ENCODE peak calls at places on chromosomes 4 and X, in nine cellular contexts. Z, B, Q, D, I, Y, L, F and E are unnamed samples.
A peak's percentile ranks its signal among the peaks of the same experiment; 100 is the strongest.

GRCh38 chr4:10054571-10055041 is 33.3 kb upstream of the SLC2A9 start:
- DNase-seq in Z (no peak), I (no peak), B (no peak), Y (no peak), Q (no peak), L (no peak), D (no peak), F (no peak), E (no peak)

GRCh38 chr4:10316851-10317250 is 140.4 kb downstream of the ZNF518B start:
- DNase-seq in L (no peak), Q (no peak), I (no peak), Z (no peak), B (no peak), F (no peak), D (no peak), Y (no peak), E (no peak)

GRCh38 chrX:68498044-68498507 is 775 bp upstream of the YIPF6 start:
- DNase-seq in B (no peak), Y (no peak), Z (no peak), F (no peak), D (peak; percentile 6), Q (peak; percentile 40), I (no peak), L (no peak), E (no peak)

GRCh38 chr4:128958194-128958593 is 135.1 kb downstream of the SCLT1 start:
- DNase-seq in B (peak; percentile 22), Y (no peak), L (no peak), Q (no peak), F (peak; percentile 3), Z (no peak), D (peak; percentile 7), I (no peak), E (no peak)

GRCh38 chr4:173935622-173936405 is 347.7 kb downstream of the FBXO8 start:
- DNase-seq in L (no peak), D (no peak), Z (no peak), B (peak; percentile 86), Y (no peak), Q (no peak), F (no peak), I (no peak), E (no peak)

GRCh38 chr4:69858683-69859082 is 1.3 kb downstream of the SULT1E1 start:
- DNase-seq in D (no peak), Z (no peak), Y (no peak), L (no peak), I (no peak), F (no peak), Q (no peak), B (peak; percentile 68), E (no peak)

GRCh38 chr4:166252487-166253402 is 379.7 kb downstream of the TLL1 start:
- DNase-seq in B (peak; percentile 0), D (no peak), Q (peak; percentile 1), I (no peak), F (no peak), L (no peak), Z (peak; percentile 38), Y (peak; percentile 20), E (no peak)

GRCh38 chrX:9610774-9611392 is 146.0 kb downstream of the TBL1X start:
- DNase-seq in Y (no peak), D (no peak), L (no peak), Q (peak; percentile 22), I (no peak), Z (no peak), F (no peak), B (peak; percentile 15), E (no peak)

GRCh38 chrX:9942086-9942485 is 25.1 kb upstream of the CLDN34 start:
- DNase-seq in F (no peak), L (no peak), D (peak; percentile 87), B (no peak), I (no peak), Q (no peak), Y (no peak), Z (no peak), E (no peak)

GRCh38 chr4:121219222-121219621 is 55.1 kb upstream of the TNIP3 start:
- DNase-seq in Y (no peak), Z (no peak), Q (no peak), D (no peak), I (no peak), F (no peak), L (no peak), B (peak; percentile 74), E (no peak)

GRCh38 chr4:128303986-128304385 is 16.4 kb upstream of the PGRMC2 start:
- DNase-seq in Y (no peak), B (no peak), I (no peak), Z (no peak), Q (no peak), D (no peak), L (no peak), F (no peak), E (no peak)

GRCh38 chr4:83250666-83251065 is 33.9 kb downstream of the COQ2 start:
- DNase-seq in Q (peak; percentile 26), F (no peak), Z (no peak), Y (no peak), I (no peak), L (no peak), B (no peak), D (no peak), E (no peak)

GRCh38 chrX:37904833-37905232 is 57.5 kb upstream of the DYNLT3 start:
- DNase-seq in L (no peak), D (no peak), Z (no peak), Y (no peak), B (no peak), Q (no peak), F (no peak), I (no peak), E (no peak)

GRCh38 chr4:125572601-125573000 is 257.8 kb downstream of the FAT4 start:
- DNase-seq in Z (no peak), D (peak; percentile 4), I (no peak), Q (no peak), B (no peak), Y (no peak), F (no peak), L (no peak), E (no peak)

GRCh38 chr4:109046549-109047171 is 255.8 kb downstream of the COL25A1 start:
- DNase-seq in Y (no peak), B (peak; percentile 69), Z (no peak), Q (peak; percentile 63), L (no peak), D (no peak), I (no peak), F (no peak), E (no peak)

GRCh38 chr4:156475322-156475721 is 496.3 kb downstream of the PDGFC start:
- DNase-seq in B (peak; percentile 82), I (no peak), L (no peak), D (no peak), Z (no peak), Q (peak; percentile 73), Y (no peak), F (no peak), E (no peak)

GRCh38 chrX:71941771-71942170 is 31.1 kb downstream of the NHSL2 start:
- DNase-seq in Y (no peak), D (no peak), B (peak; percentile 74), Z (no peak), L (no peak), I (no peak), Q (peak; percentile 70), F (peak; percentile 44), E (no peak)

DNA sequence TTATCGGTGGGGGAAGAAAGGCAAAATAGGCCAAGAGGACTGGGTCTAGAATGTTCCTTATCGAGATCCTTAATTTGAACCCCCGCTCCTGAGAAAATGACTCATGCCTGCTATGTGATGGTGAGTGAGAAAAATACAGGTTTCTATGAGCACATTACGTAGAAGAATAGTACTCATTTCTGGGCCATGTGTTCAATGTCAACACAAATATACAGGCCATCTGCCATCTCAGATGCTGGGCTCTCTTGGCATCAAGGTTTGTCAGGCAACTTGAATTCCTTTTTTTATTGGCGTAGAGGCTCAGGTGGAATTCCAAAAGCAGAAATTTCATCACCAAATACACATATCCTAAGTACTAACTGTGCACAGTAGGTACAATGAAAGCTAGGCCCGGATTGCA is 81.4 kb upstream of the TRIM2 start:
- DNase-seq in Q (no peak), L (no peak), I (no peak), D (no peak), B (no peak), Z (no peak), F (no peak), Y (no peak), E (no peak)
- TF ChIP-seq CTCF in Q (no peak), L (no peak), I (no peak), D (no peak), B (no peak), Z (no peak), F (no peak), Y (no peak), E (no peak)

DNA sequence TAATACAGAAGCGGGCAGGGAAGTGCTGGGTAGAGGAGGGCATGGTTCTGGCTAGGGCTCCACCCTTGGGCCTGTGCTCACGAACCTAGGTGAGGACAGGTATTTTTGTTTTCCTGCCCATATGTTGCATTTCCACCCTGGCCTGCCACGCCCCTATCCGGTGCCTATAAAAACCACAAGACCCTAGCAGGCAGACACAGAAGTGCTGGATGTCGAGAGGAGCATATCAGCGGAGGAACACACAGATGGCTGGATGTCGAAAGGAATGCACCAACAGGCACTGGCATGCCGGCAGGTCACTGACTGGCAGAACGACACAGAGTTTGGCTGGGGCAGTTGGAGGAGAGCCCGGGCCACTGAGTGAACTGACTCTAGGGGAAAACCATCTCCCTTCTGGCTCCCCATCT is 316.6 kb upstream of the BOD1L1 start:
- DNase-seq in Y (no peak), B (no peak), D (no peak), I (no peak), L (no peak), Q (no peak), Z (no peak), F (peak; percentile 59), E (no peak)
- TF ChIP-seq CTCF in Y (no peak), B (no peak), D (no peak), I (no peak), L (no peak), Q (no peak), Z (no peak), F (no peak), E (no peak)

DNA sequence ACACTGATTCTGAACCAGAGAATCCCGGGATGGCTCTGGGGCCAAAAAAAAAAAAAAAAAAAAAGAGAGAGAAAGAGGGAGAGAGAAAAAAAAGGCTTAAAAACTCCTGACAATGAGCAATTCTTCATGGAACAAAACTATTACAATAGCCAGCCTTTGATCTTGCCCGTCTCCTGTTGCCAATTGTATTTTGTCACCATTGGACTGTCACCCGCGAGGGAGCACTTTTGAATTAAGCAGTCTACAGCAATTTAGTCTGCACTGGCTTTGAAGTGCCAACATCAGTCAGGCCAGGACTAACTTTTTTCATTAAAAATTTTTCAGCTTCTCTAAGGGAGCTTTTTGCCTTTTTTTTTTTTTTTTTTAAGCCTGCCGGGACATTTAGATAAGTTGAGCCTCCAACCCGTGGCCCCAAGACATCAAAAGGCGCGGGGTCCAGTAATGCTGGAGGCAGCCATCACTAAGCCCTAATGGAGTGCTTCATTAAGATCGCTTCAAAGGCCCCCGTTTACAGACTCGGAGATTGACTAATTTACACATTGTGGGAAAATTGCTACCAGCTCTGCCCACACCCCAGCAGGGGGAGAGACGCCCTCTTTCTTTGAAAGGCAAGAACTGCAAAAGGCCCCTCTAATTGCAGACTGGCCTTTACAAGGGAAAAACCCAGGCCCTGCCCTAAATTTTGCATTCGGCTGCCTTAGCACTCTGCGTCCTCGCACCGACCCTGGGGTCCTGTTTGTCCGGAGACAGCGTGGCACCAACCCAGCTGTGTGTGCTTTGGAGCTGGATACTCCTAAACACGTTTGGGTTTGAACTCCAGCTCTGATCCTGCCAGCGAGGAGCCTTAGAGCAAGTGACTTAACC is 98.1 kb upstream of the MSX1 start:
- DNase-seq in Q (no peak), Y (no peak), F (no peak), D (no peak), Z (peak; percentile 69), I (no peak), B (no peak), L (no peak), E (no peak)
- TF ChIP-seq CTCF in Q (peak; percentile 42), Y (peak; percentile 36), F (no peak), D (peak; percentile 30), Z (peak; percentile 37), I (no peak), B (peak; percentile 28), L (no peak), E (no peak)

GRCh38 chr4:24408640-24409039 is 175.7 kb downstream of the DHX15 start:
- DNase-seq in B (no peak), Y (no peak), D (no peak), L (no peak), F (no peak), Q (no peak), Z (no peak), I (no peak), E (no peak)
- TF ChIP-seq CTCF in B (no peak), Y (no peak), D (no peak), L (no peak), F (no peak), Q (no peak), Z (no peak), I (no peak), E (no peak)